ENCODE peak calls at places on chromosome 14, in four cellular contexts. One of them, this sample, is unnamed.

GRCh38 chr14:79451601-79452000 is 759.7 kb downstream of the DIO2 start:
- DNase-seq in GM12878: no peak
- DNase-seq in HepG2: no peak
- DNase-seq in IMR-90: no peak
- DNase-seq in this sample: no peak

GRCh38 chr14:24190416-24190815 is 1.8 kb upstream of the IPO4 start:
- DNase-seq in GM12878: no peak
- DNase-seq in HepG2: no peak
- DNase-seq in IMR-90: no peak
- DNase-seq in this sample: no peak

GRCh38 chr14:64704145-64704742 is at the start of gene PLEKHG3:
- DNase-seq in GM12878: no peak
- DNase-seq in HepG2: peak
- DNase-seq in IMR-90: peak
- DNase-seq in this sample: peak

GRCh38 chr14:80211143-80212024 is at the start of gene DIO2:
- DNase-seq in GM12878: no peak
- DNase-seq in HepG2: no peak
- DNase-seq in IMR-90: peak
- DNase-seq in this sample: no peak

GRCh38 chr14:82385043-82385442 is 851.4 kb upstream of the SEL1L start:
- DNase-seq in GM12878: no peak
- DNase-seq in HepG2: no peak
- DNase-seq in IMR-90: no peak
- DNase-seq in this sample: no peak

GRCh38 chr14:91027556-91027955 is 32.9 kb downstream of the RPS6KA5 start:
- DNase-seq in GM12878: no peak
- DNase-seq in HepG2: no peak
- DNase-seq in IMR-90: no peak
- DNase-seq in this sample: no peak

GRCh38 chr14:59566281-59566680 is 10.3 kb downstream of the CCDC175 start:
- DNase-seq in GM12878: no peak
- DNase-seq in HepG2: no peak
- DNase-seq in IMR-90: no peak
- DNase-seq in this sample: no peak

GRCh38 chr14:78697341-78697740 is 527.2 kb downstream of the NRXN3 start:
- DNase-seq in GM12878: no peak
- DNase-seq in HepG2: peak
- DNase-seq in IMR-90: peak
- DNase-seq in this sample: no peak

GRCh38 chr14:88983755-88984154 is 159.3 kb downstream of the TTC8 start:
- DNase-seq in GM12878: no peak
- DNase-seq in HepG2: no peak
- DNase-seq in IMR-90: peak
- DNase-seq in this sample: no peak

GRCh38 chr14:104637546-104638003 is 33.0 kb upstream of the TMEM179 start:
- DNase-seq in GM12878: no peak
- DNase-seq in HepG2: no peak
- DNase-seq in IMR-90: no peak
- DNase-seq in this sample: no peak

GRCh38 chr14:30988509-30988908 is 36.9 kb upstream of the AP4S1 start:
- DNase-seq in GM12878: no peak
- DNase-seq in HepG2: peak
- DNase-seq in IMR-90: peak
- DNase-seq in this sample: no peak

GRCh38 chr14:98350213-98350612 is 921.8 kb downstream of the BCL11B start:
- DNase-seq in GM12878: no peak
- DNase-seq in HepG2: no peak
- DNase-seq in IMR-90: no peak
- DNase-seq in this sample: no peak

GRCh38 chr14:104383088-104383805 is 196.3 kb upstream of the C14orf180 start:
- DNase-seq in GM12878: no peak
- DNase-seq in HepG2: no peak
- DNase-seq in IMR-90: no peak
- DNase-seq in this sample: no peak

GRCh38 chr14:95533391-95533821 is 1.4 kb upstream of the GLRX5 start:
- DNase-seq in GM12878: no peak
- DNase-seq in HepG2: peak
- DNase-seq in IMR-90: peak
- DNase-seq in this sample: peak

GRCh38 chr14:61575126-61575525 is 120.2 kb upstream of the HIF1A start:
- DNase-seq in GM12878: no peak
- DNase-seq in HepG2: no peak
- DNase-seq in IMR-90: no peak
- DNase-seq in this sample: no peak

GRCh38 chr14:94394594-94395305 is 6.3 kb upstream of the SERPINA1 start:
- DNase-seq in GM12878: no peak
- DNase-seq in HepG2: peak
- DNase-seq in IMR-90: peak
- DNase-seq in this sample: no peak

GRCh38 chr14:68238956-68239355 is 419.4 kb downstream of the RAD51B start:
- DNase-seq in GM12878: no peak
- DNase-seq in HepG2: no peak
- DNase-seq in IMR-90: no peak
- DNase-seq in this sample: no peak

GRCh38 chr14:54683882-54684794 is 117.2 kb downstream of the SAMD4A start:
- DNase-seq in GM12878: no peak
- DNase-seq in HepG2: no peak
- DNase-seq in IMR-90: peak
- DNase-seq in this sample: no peak

GRCh38 chr14:31619440-31619839 is 58.2 kb downstream of the NUBPL start:
- DNase-seq in GM12878: no peak
- DNase-seq in HepG2: no peak
- DNase-seq in IMR-90: no peak
- DNase-seq in this sample: no peak

DNA sequence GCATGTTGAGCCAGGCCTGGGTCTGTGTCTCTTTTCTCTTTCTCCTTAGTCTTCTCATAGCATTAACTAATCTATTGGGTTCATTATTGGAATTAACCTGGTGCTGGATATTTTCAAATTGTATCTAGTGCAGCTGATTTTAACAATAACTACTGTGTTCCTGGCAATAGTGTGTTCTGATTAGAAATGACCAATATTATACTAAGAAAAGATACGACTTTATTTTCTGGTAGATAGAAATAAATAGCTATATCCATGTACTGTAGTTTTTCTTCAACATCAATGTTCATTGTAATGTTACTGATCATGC is 3.0 kb downstream of the FOS start:
- DNase-seq in GM12878: no peak
- DNase-seq in HepG2: no peak
- DNase-seq in IMR-90: no peak
- DNase-seq in this sample: no peak
- H2AFZ ChIP-seq in GM12878: no peak
- H2AFZ ChIP-seq in HepG2: no peak
- H2AFZ ChIP-seq in IMR-90: no peak
- H2AFZ ChIP-seq in this sample: no peak

GRCh38 chr14:22521449-22522239 is 67.4 kb downstream of the DAD1 start:
- DNase-seq in GM12878: no peak
- DNase-seq in HepG2: peak
- DNase-seq in IMR-90: no peak
- DNase-seq in this sample: no peak

GRCh38 chr14:22518073-22518472 is 71.0 kb downstream of the DAD1 start:
- DNase-seq in GM12878: no peak
- DNase-seq in HepG2: no peak
- DNase-seq in IMR-90: no peak
- DNase-seq in this sample: no peak

GRCh38 chr14:22517117-22517720 is 71.8 kb downstream of the DAD1 start:
- DNase-seq in GM12878: no peak
- DNase-seq in HepG2: no peak
- DNase-seq in IMR-90: no peak
- DNase-seq in this sample: no peak

GRCh38 chr14:22520786-22521185 is 68.2 kb downstream of the DAD1 start:
- DNase-seq in GM12878: no peak
- DNase-seq in HepG2: no peak
- DNase-seq in IMR-90: no peak
- DNase-seq in this sample: no peak

GRCh38 chr14:22520235-22520634 is 68.8 kb downstream of the DAD1 start:
- DNase-seq in GM12878: no peak
- DNase-seq in HepG2: no peak
- DNase-seq in IMR-90: peak
- DNase-seq in this sample: peak
- TF ChIP-seq BHLHE40 in GM12878: no peak
- TF ChIP-seq BHLHE40 in HepG2: no peak
- TF ChIP-seq BHLHE40 in IMR-90: no peak
- TF ChIP-seq BHLHE40 in this sample: no peak

GRCh38 chr14:37116933-37117844 is 55.2 kb downstream of the SLC25A21 start:
- DNase-seq in GM12878: no peak
- DNase-seq in HepG2: peak
- DNase-seq in IMR-90: peak
- DNase-seq in this sample: peak
- H2AFZ ChIP-seq in GM12878: no peak
- H2AFZ ChIP-seq in HepG2: no peak
- H2AFZ ChIP-seq in IMR-90: no peak
- H2AFZ ChIP-seq in this sample: no peak

DNA sequence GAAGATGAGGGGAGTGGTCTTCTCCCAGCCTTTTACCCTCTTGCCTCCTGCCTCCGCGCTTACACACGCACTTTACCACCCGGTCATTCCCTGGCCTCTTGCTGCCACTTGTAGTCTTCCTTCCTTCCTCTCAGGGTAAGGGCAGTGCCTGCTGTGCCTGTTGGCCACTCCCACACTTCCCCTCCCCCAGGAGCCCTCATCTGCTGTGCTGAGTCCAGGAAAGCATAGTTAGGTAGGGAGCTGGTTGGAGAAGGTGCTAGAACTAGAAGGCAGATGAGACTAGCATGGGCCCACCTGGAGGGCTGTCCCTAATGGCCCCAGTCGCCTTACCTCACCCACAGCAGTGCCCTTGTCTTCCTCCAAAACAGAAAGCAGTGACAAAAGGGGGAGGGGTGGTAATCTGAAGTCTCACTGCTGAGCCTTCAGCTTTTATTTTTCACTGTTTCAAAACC is 54.3 kb upstream of the SRSF5 start:
- DNase-seq in GM12878: no peak
- DNase-seq in HepG2: no peak
- DNase-seq in IMR-90: no peak
- DNase-seq in this sample: no peak
- TF ChIP-seq BHLHE40 in GM12878: no peak
- TF ChIP-seq BHLHE40 in HepG2: no peak
- TF ChIP-seq BHLHE40 in IMR-90: no peak
- TF ChIP-seq BHLHE40 in this sample: no peak

GRCh38 chr14:96589577-96589976 is 87.4 kb downstream of the PAPOLA start:
- DNase-seq in GM12878: no peak
- DNase-seq in HepG2: no peak
- DNase-seq in IMR-90: no peak
- DNase-seq in this sample: no peak

GRCh38 chr14:96594961-96595360 is 92.8 kb downstream of the PAPOLA start:
- DNase-seq in GM12878: no peak
- DNase-seq in HepG2: no peak
- DNase-seq in IMR-90: no peak
- DNase-seq in this sample: no peak

GRCh38 chr14:96590190-96590860 is 88.1 kb downstream of the PAPOLA start:
- DNase-seq in GM12878: no peak
- DNase-seq in HepG2: no peak
- DNase-seq in IMR-90: no peak
- DNase-seq in this sample: no peak

GRCh38 chr14:96588410-96589249 is 86.4 kb downstream of the PAPOLA start:
- DNase-seq in GM12878: no peak
- DNase-seq in HepG2: no peak
- DNase-seq in IMR-90: no peak
- DNase-seq in this sample: no peak

DNA sequence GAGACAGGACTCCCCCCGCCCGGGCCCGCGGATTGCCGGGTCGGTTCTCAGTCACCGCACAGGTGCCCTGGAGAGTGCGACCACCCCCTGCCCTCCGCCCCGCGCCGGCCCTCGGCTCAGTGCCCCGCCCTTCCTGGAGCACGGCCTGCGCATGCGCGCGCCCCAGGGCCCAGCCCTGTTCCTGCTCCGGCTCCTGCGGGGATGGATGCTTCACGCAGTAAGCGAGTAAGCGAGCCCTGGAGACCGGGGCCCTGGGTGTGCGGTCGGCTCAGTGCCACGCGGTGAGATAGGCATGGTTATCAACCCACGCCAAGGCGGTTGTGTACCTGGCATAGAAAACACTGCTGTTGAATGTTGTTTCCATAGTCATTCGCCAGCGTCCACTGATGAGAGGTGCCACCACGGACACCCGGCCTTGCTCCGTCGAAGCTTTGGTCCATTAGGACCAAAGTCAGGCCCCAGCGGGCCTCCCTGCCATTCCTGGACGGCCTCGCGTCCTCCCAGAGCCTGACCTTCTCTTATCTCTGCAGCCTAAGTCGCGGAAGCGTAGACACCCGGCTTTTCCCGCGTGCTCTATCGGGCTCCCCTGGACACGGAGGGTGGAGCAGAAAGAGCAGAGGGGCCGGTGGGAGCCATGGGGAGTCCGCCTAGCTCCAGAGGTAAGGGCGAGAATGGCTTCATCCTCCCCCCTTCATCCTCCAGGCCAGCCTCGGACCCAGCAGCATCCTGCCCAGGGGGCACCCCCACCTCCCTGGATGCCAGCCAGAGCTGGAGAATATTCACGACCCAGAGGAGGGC is 90.6 kb downstream of the PAPOLA start:
- DNase-seq in GM12878: no peak
- DNase-seq in HepG2: peak
- DNase-seq in IMR-90: peak
- DNase-seq in this sample: peak
- H2AFZ ChIP-seq in GM12878: peak
- H2AFZ ChIP-seq in HepG2: no peak
- H2AFZ ChIP-seq in IMR-90: peak
- H2AFZ ChIP-seq in this sample: peak

GRCh38 chr14:100435459-100435858 is 112.3 kb downstream of the SLC25A47 start:
- DNase-seq in GM12878: no peak
- DNase-seq in HepG2: no peak
- DNase-seq in IMR-90: no peak
- DNase-seq in this sample: no peak
- TF ChIP-seq BHLHE40 in GM12878: no peak
- TF ChIP-seq BHLHE40 in HepG2: no peak
- TF ChIP-seq BHLHE40 in IMR-90: no peak
- TF ChIP-seq BHLHE40 in this sample: no peak

GRCh38 chr14:34713122-34713680 is 1.2 kb downstream of the CFL2 start:
- DNase-seq in GM12878: no peak
- DNase-seq in HepG2: no peak
- DNase-seq in IMR-90: no peak
- DNase-seq in this sample: peak
- H2AFZ ChIP-seq in GM12878: peak
- H2AFZ ChIP-seq in HepG2: no peak
- H2AFZ ChIP-seq in IMR-90: no peak
- H2AFZ ChIP-seq in this sample: peak

GRCh38 chr14:103293465-103293864 is 40.6 kb upstream of the EIF5 start:
- DNase-seq in GM12878: no peak
- DNase-seq in HepG2: no peak
- DNase-seq in IMR-90: no peak
- DNase-seq in this sample: no peak

GRCh38 chr14:103290961-103291360 is 43.1 kb upstream of the EIF5 start:
- DNase-seq in GM12878: no peak
- DNase-seq in HepG2: no peak
- DNase-seq in IMR-90: no peak
- DNase-seq in this sample: no peak

GRCh38 chr14:103294091-103294490 is 39.9 kb upstream of the EIF5 start:
- DNase-seq in GM12878: no peak
- DNase-seq in HepG2: no peak
- DNase-seq in IMR-90: no peak
- DNase-seq in this sample: no peak

GRCh38 chr14:103290494-103290893 is 43.5 kb upstream of the EIF5 start:
- DNase-seq in GM12878: no peak
- DNase-seq in HepG2: no peak
- DNase-seq in IMR-90: no peak
- DNase-seq in this sample: no peak

GRCh38 chr14:103292426-103293374 is 41.3 kb upstream of the EIF5 start:
- DNase-seq in GM12878: peak
- DNase-seq in HepG2: peak
- DNase-seq in IMR-90: peak
- DNase-seq in this sample: peak
- TF ChIP-seq BHLHE40 in GM12878: no peak
- TF ChIP-seq BHLHE40 in HepG2: no peak
- TF ChIP-seq BHLHE40 in IMR-90: no peak
- TF ChIP-seq BHLHE40 in this sample: no peak

This sample was measured in K562.